ENCODE peak calls at places on chromosomes 16 and 17, in nine cellular contexts. L, V, G, H, I, J, F, Y and E are unnamed samples.

GRCh38 chr17:27458524-27458908 is 2.3 kb downstream of the KSR1 start:
- DNase-seq in L (no peak), V (no peak), G (no peak), H (no peak), I (no peak), J (no peak), F (no peak), Y (no peak), E (no peak)

GRCh38 chr17:29575511-29576213 is 7.2 kb downstream of the TP53I13 start:
- DNase-seq in L (no peak), V (peak; percentile 9), G (no peak), H (no peak), I (no peak), J (no peak), F (no peak), Y (no peak), E (no peak)

GRCh38 chr16:67915831-67916723 is 15.6 kb downstream of the CTRL start:
- DNase-seq in L (no peak), V (peak; percentile 82), G (no peak), H (no peak), I (peak; percentile 70), J (no peak), F (no peak), Y (peak; percentile 52), E (no peak)

GRCh38 chr17:65359016-65359415 is 202.4 kb downstream of the AXIN2 start:
- DNase-seq in L (no peak), V (no peak), G (no peak), H (no peak), I (no peak), J (no peak), F (no peak), Y (no peak), E (no peak)

GRCh38 chr17:58280480-58281217 is at the start of gene MPO:
- DNase-seq in L (no peak), V (no peak), G (no peak), H (no peak), I (no peak), J (no peak), F (no peak), Y (no peak), E (no peak)

GRCh38 chr16:54774768-54775167 is 155.9 kb upstream of the IRX5 start:
- DNase-seq in L (no peak), V (no peak), G (no peak), H (no peak), I (no peak), J (no peak), F (no peak), Y (no peak), E (no peak)

GRCh38 chr16:21703589-21704174 is 39.9 kb downstream of the OTOA start:
- DNase-seq in L (no peak), V (no peak), G (no peak), H (no peak), I (no peak), J (no peak), F (no peak), Y (no peak), E (no peak)

GRCh38 chr16:2072926-2073325 is 25.1 kb downstream of the TSC2 start:
- DNase-seq in L (no peak), V (no peak), G (no peak), H (no peak), I (no peak), J (no peak), F (no peak), Y (no peak), E (no peak)

GRCh38 chr16:89434490-89434889 is 55.9 kb downstream of the ANKRD11 start:
- DNase-seq in L (no peak), V (no peak), G (no peak), H (no peak), I (no peak), J (no peak), F (no peak), Y (no peak), E (no peak)

GRCh38 chr16:85659805-85660511 is 28.8 kb downstream of the GINS2 start:
- DNase-seq in L (peak; percentile 95), V (peak; percentile 56), G (peak; percentile 58), H (peak; percentile 63), I (peak; percentile 88), J (peak; percentile 75), F (peak; percentile 27), Y (peak; percentile 76), E (peak; percentile 43)

GRCh38 chr16:80084163-80084562 is 456.6 kb upstream of the DYNLRB2 start:
- DNase-seq in L (no peak), V (no peak), G (no peak), H (no peak), I (no peak), J (no peak), F (no peak), Y (no peak), E (peak; percentile 20)

GRCh38 chr17:42248351-42249179 is 27.6 kb downstream of the STAT5B start:
- DNase-seq in L (peak; percentile 96), V (peak; percentile 89), G (no peak), H (peak; percentile 74), I (peak; percentile 91), J (peak; percentile 95), F (peak; percentile 85), Y (peak; percentile 79), E (peak; percentile 90)
- TF ChIP-seq CTCF in L (no peak), V (no peak), G (no peak), H (peak; percentile 9), I (no peak), J (no peak), F (no peak), Y (no peak), E (peak; percentile 27)

DNA sequence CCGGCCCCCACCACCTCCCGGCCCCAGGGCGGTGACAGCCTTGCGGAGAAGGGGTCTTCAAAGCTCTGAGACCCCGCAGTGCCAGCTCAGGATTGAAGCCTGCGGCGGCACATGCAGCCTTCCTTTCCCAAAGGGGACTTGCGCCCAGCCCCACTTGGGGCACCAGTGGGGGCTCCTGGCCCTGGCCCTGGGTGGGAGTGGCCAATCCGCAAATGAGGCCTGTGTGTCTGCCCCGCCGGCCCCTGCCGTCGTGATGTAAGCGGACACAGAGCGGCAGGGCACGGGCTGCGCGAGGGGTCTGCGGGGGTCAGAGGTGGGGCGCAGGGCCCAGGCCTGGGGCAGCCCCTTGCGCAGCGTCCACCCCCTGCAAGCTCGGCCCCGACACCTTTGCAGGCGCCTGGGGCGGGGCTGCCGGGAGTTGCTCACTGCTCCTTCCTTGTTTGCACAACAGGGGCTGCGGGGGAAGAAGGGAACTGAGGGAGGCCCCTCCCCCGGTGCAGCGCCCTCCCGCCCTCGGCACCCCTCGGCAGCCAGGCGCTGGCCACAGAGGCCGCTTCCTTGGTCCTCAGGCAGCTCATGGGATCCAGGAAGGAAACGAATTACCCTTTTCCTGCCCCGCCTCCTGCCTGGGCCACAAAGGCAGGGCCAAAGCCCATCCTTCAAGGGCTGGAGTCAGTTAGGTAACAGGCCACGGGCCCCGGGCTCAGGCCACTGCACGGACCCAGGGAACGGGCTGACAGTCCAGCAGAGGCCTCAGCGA is 2.9 kb downstream of the SLC16A3 start:
- DNase-seq in L (no peak), V (peak; percentile 59), G (peak; percentile 93), H (peak; percentile 78), I (peak; percentile 81), J (peak; percentile 93), F (peak; percentile 61), Y (peak; percentile 83), E (peak; percentile 89)
- TF ChIP-seq POLR2A in L (no peak), V (peak; percentile 11), G (peak; percentile 48), H (no peak), I (peak; percentile 57), J (no peak), F (peak; percentile 27), Y (peak; percentile 56), E (peak; percentile 9)

GRCh38 chr17:81222620-81222905 is 202 bp downstream of the CEP131 start:
- DNase-seq in L (no peak), V (no peak), G (no peak), H (no peak), I (no peak), J (no peak), F (no peak), Y (no peak), E (no peak)
- H3K27ac ChIP-seq in L (no peak overlapping the region), V (no peak overlapping the region), G (peak overlapping the region; percentile 70), H (no peak overlapping the region), I (no peak overlapping the region), J (peak overlapping the region; percentile 26), F (peak overlapping the region; percentile 68), Y (peak overlapping the region; percentile 75), E (peak overlapping the region; percentile 74)

DNA sequence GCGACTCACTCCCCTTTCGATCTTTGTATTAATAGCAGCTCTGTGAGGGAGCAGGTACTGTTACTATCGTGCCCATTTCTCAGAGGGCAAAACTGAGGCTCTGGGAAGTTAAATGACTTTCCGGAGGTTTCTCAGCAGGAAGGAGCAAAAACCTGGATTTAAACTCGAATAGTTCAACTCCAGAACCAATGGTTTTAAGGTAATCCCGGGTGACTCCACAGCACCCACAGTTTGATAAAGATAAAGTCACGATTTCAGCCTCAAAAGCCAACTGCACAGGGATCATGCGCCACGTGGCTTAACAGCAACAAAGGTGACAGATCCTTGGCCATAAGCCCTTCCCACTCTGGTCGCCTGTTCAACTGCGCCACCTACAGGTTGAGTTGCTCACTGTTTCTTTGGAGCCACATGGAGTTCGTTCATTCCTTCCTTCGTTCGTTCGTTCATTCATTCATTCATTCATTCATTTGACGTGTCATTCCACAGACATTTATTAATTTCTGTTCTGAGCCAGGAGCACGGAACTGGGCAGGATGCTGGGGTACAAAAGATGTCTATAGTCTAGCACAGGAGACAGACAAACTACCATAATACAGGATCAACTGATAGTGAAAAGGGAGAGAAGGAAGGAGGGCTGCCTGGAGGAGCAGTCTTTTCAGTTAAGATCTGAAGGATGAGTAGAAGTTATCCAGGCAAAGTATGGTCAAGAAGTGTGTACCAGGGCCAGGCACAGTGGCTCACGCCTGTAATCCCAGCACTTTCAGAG is 134.8 kb downstream of the HS3ST2 start:
- DNase-seq in L (peak; percentile 90), V (peak; percentile 66), G (peak; percentile 80), H (peak; percentile 21), I (peak; percentile 59), J (peak; percentile 78), F (peak; percentile 78), Y (peak; percentile 69), E (peak; percentile 63)
- TF ChIP-seq CTCF in L (peak; percentile 78), V (peak; percentile 69), G (peak; percentile 57), H (no peak), I (peak; percentile 60), J (peak; percentile 77), F (peak; percentile 45), Y (peak; percentile 76), E (peak; percentile 72)

GRCh38 chr16:30691907-30692306 is 7.1 kb upstream of the SRCAP start:
- DNase-seq in L (no peak), V (no peak), G (no peak), H (no peak), I (no peak), J (no peak), F (no peak), Y (no peak), E (no peak)
- TF ChIP-seq POLR2A in L (no peak), V (no peak), G (no peak), H (no peak), I (no peak), J (no peak), F (no peak), Y (no peak), E (no peak)

GRCh38 chr17:70365098-70365583 is 195.8 kb downstream of the KCNJ2 start:
- DNase-seq in L (no peak), V (no peak), G (no peak), H (no peak), I (no peak), J (no peak), F (no peak), Y (no peak), E (no peak)
- H3K27ac ChIP-seq in L (no peak overlapping the region), V (no peak overlapping the region), G (no peak overlapping the region), H (no peak overlapping the region), I (no peak overlapping the region), J (no peak overlapping the region), F (no peak overlapping the region), Y (no peak overlapping the region), E (no peak overlapping the region)